ENCODE peak calls at places on chromosomes 4 and X, in eight cellular contexts. I, M, J, Y, Q, U, E and N are unnamed samples.

GRCh38 chrX:108130889-108131288 is 39.3 kb downstream of the ATG4A start:
- DNase-seq in I (no peak), M (no peak), J (no peak), Y (no peak), Q (no peak), U (no peak), E (no peak), N (no peak)

GRCh38 chr4:70613182-70613892 is 15.2 kb upstream of the ENAM start:
- DNase-seq in I (no peak), M (no peak), J (no peak), Y (no peak), Q (no peak), U (no peak), E (no peak), N (no peak)

GRCh38 chr4:80266267-80266901 is at the start of gene FGF5:
- DNase-seq in I (peak; percentile 36), M (peak; percentile 67), J (peak; percentile 25), Y (no peak), Q (peak; percentile 36), U (peak; percentile 92), E (peak; percentile 90), N (no peak)

GRCh38 chrX:16239211-16239610 is 71.9 kb downstream of the MAGEB17 start:
- DNase-seq in I (peak; percentile 56), M (no peak), J (no peak), Y (no peak), Q (peak; percentile 5), U (peak; percentile 91), E (peak; percentile 81), N (peak; percentile 20)

GRCh38 chrX:18271725-18272124 is 51.0 kb upstream of the BEND2 start:
- DNase-seq in I (no peak), M (no peak), J (no peak), Y (no peak), Q (no peak), U (no peak), E (no peak), N (no peak)

GRCh38 chr4:72983706-72984105 is 85.8 kb downstream of the COX18 start:
- DNase-seq in I (no peak), M (no peak), J (no peak), Y (no peak), Q (no peak), U (no peak), E (no peak), N (no peak)

GRCh38 chr4:15963001-15963451 is at the start of gene FGFBP2:
- DNase-seq in I (peak; percentile 33), M (peak; percentile 61), J (peak; percentile 77), Y (peak; percentile 10), Q (peak; percentile 69), U (peak; percentile 48), E (peak; percentile 63), N (peak; percentile 39)

GRCh38 chr4:86448891-86449290 is 89.0 kb upstream of the MAPK10 start:
- DNase-seq in I (no peak), M (no peak), J (peak; percentile 25), Y (no peak), Q (no peak), U (no peak), E (no peak), N (no peak)

GRCh38 chrX:151985955-151986354 is 11.5 kb upstream of the GABRE start:
- DNase-seq in I (no peak), M (no peak), J (no peak), Y (no peak), Q (no peak), U (peak; percentile 63), E (peak; percentile 60), N (peak; percentile 40)

GRCh38 chrX:41922125-41922521 is 1.2 kb downstream of the CASK start:
- DNase-seq in I (peak; percentile 35), M (no peak), J (no peak), Y (no peak), Q (peak; percentile 50), U (peak; percentile 46), E (peak; percentile 40), N (no peak)

GRCh38 chr4:148271166-148271565 is 171.0 kb downstream of the NR3C2 start:
- DNase-seq in I (no peak), M (no peak), J (no peak), Y (no peak), Q (no peak), U (no peak), E (no peak), N (no peak)

GRCh38 chr4:186161138-186161537 is 30.2 kb upstream of the CYP4V2 start:
- DNase-seq in I (no peak), M (no peak), J (no peak), Y (peak; percentile 63), Q (peak; percentile 29), U (no peak), E (no peak), N (no peak)

GRCh38 chr4:2412534-2412884 is 5.9 kb downstream of the ZFYVE28 start:
- DNase-seq in I (no peak), M (no peak), J (no peak), Y (peak; percentile 49), Q (peak; percentile 69), U (no peak), E (no peak), N (peak; percentile 80)

GRCh38 chrX:108362026-108362425 is 76.2 kb downstream of the COL4A6 start:
- DNase-seq in I (no peak), M (no peak), J (no peak), Y (no peak), Q (no peak), U (peak; percentile 15), E (peak; percentile 21), N (peak; percentile 0)

GRCh38 chr4:38119663-38120374 is 159.6 kb downstream of the PTTG2 start:
- DNase-seq in I (peak; percentile 61), M (peak; percentile 53), J (peak; percentile 31), Y (no peak), Q (no peak), U (peak; percentile 92), E (peak; percentile 82), N (no peak)